ENCODE peak calls at places on chromosomes 7 and 10, in ten cellular contexts. K, X, H, P, E, J, S, L, W and V are unnamed samples.

GRCh38 chr10:124734311-124735166 is 9.6 kb downstream of the FAM53B start:
- DNase-seq in K (no peak), X (peak; percentile 58), H (no peak), P (no peak), E (no peak), J (no peak), S (no peak), L (peak; percentile 53), W (no peak), V (no peak)

GRCh38 chr10:129960493-129961273 is 3.4 kb downstream of the EBF3 start:
- DNase-seq in K (no peak), X (no peak), H (no peak), P (no peak), E (no peak), J (no peak), S (no peak), L (no peak), W (no peak), V (no peak)

GRCh38 chr10:78986419-78986818 is 82.3 kb upstream of the ZMIZ1 start:
- DNase-seq in K (no peak), X (no peak), H (no peak), P (no peak), E (no peak), J (no peak), S (no peak), L (no peak), W (no peak), V (no peak)

GRCh38 chr10:126065751-126066150 is 169.4 kb downstream of the FANK1 start:
- DNase-seq in K (no peak), X (no peak), H (peak; percentile 63), P (peak; percentile 62), E (no peak), J (no peak), S (peak; percentile 29), L (no peak), W (no peak), V (no peak)

GRCh38 chr7:44969701-44970494 is 8.9 kb downstream of the MYO1G start:
- DNase-seq in K (no peak), X (no peak), H (no peak), P (no peak), E (no peak), J (no peak), S (no peak), L (peak; percentile 37), W (no peak), V (no peak)

GRCh38 chr7:121633186-121633585 is 237.1 kb upstream of the FAM3C start:
- DNase-seq in K (no peak), X (no peak), H (no peak), P (no peak), E (no peak), J (no peak), S (no peak), L (no peak), W (no peak), V (no peak)

GRCh38 chr7:157849726-157850125 is 512.9 kb downstream of the DNAJB6 start:
- DNase-seq in K (no peak), X (no peak), H (no peak), P (no peak), E (no peak), J (no peak), S (no peak), L (no peak), W (no peak), V (no peak)

GRCh38 chr10:100327007-100327700 is 2.9 kb downstream of the PKD2L1 start:
- DNase-seq in K (no peak), X (peak; percentile 89), H (no peak), P (peak; percentile 34), E (no peak), J (peak; percentile 85), S (no peak), L (no peak), W (peak; percentile 90), V (no peak)

GRCh38 chr10:89563861-89564478 is 28.6 kb upstream of the SLC16A12 start:
- DNase-seq in K (peak; percentile 23), X (peak; percentile 50), H (peak; percentile 48), P (peak; percentile 31), E (peak; percentile 37), J (peak; percentile 51), S (peak; percentile 59), L (no peak), W (peak; percentile 3), V (no peak)

GRCh38 chr10:124101351-124101750 is 8.0 kb upstream of the CHST15 start:
- DNase-seq in K (no peak), X (no peak), H (peak; percentile 63), P (no peak), E (no peak), J (no peak), S (no peak), L (no peak), W (no peak), V (no peak)

GRCh38 chr10:1399431-1400120 is 337.7 kb downstream of the ADARB2 start:
- DNase-seq in K (peak; percentile 7), X (no peak), H (no peak), P (no peak), E (no peak), J (no peak), S (no peak), L (no peak), W (no peak), V (no peak)

GRCh38 chr10:75431180-75432111 is at the start of gene LRMDA:
- DNase-seq in K (peak; percentile 41), X (no peak), H (no peak), P (no peak), E (peak; percentile 46), J (peak; percentile 70), S (no peak), L (peak; percentile 68), W (no peak), V (no peak)

GRCh38 chr10:76892766-76893479 is 744.7 kb downstream of the KCNMA1 start:
- DNase-seq in K (no peak), X (no peak), H (no peak), P (no peak), E (no peak), J (no peak), S (no peak), L (no peak), W (no peak), V (no peak)

GRCh38 chr7:48298779-48299178 is 127.5 kb downstream of the ABCA13 start:
- DNase-seq in K (no peak), X (peak; percentile 39), H (peak; percentile 93), P (peak; percentile 83), E (no peak), J (peak; percentile 13), S (peak; percentile 56), L (no peak), W (no peak), V (no peak)

GRCh38 chr7:34160261-34160752 is 255.0 kb downstream of the BMPER start:
- DNase-seq in K (no peak), X (no peak), H (peak; percentile 2), P (peak; percentile 90), E (no peak), J (no peak), S (peak; percentile 81), L (no peak), W (no peak), V (no peak)

GRCh38 chr10:31041011-31041410 is 9.3 kb upstream of the ZNF438 start:
- DNase-seq in K (no peak), X (no peak), H (no peak), P (peak; percentile 61), E (no peak), J (no peak), S (no peak), L (no peak), W (no peak), V (no peak)
- TF ChIP-seq CTCF in K (no peak), X (no peak), H (no peak), P (no peak), E (no peak), J (no peak), S (no peak), L (no peak), W (no peak), V (no peak)

GRCh38 chr10:3350790-3351364 is 178.3 kb upstream of the PITRM1 start:
- DNase-seq in K (no peak), X (no peak), H (no peak), P (no peak), E (no peak), J (no peak), S (no peak), L (no peak), W (no peak), V (no peak)

GRCh38 chr10:3353235-3353634 is 180.7 kb upstream of the PITRM1 start:
- DNase-seq in K (no peak), X (no peak), H (no peak), P (no peak), E (no peak), J (no peak), S (no peak), L (no peak), W (no peak), V (no peak)

GRCh38 chr10:3348561-3348960 is 176.0 kb upstream of the PITRM1 start:
- DNase-seq in K (no peak), X (no peak), H (no peak), P (no peak), E (no peak), J (no peak), S (no peak), L (no peak), W (no peak), V (no peak)

GRCh38 chr10:3347413-3348147 is 175.0 kb upstream of the PITRM1 start:
- DNase-seq in K (no peak), X (no peak), H (no peak), P (no peak), E (no peak), J (no peak), S (no peak), L (no peak), W (no peak), V (no peak)

GRCh38 chr10:3350205-3350604 is 177.6 kb upstream of the PITRM1 start:
- DNase-seq in K (no peak), X (no peak), H (no peak), P (no peak), E (no peak), J (no peak), S (no peak), L (no peak), W (no peak), V (no peak)
- TF ChIP-seq CTCF in K (no peak), X (no peak), H (no peak), P (no peak), E (no peak), J (no peak), S (no peak), L (no peak), W (no peak), V (no peak)

GRCh38 chr10:116627386-116627933 is 6.7 kb downstream of the PNLIPRP2 start:
- DNase-seq in K (peak; percentile 71), X (no peak), H (peak; percentile 23), P (peak; percentile 1), E (peak; percentile 44), J (peak; percentile 20), S (no peak), L (no peak), W (no peak), V (no peak)
- TF ChIP-seq CTCF in K (peak; percentile 48), X (no peak), H (peak; percentile 65), P (no peak), E (peak; percentile 52), J (no peak), S (no peak), L (peak; percentile 27), W (no peak), V (peak; percentile 21)

DNA sequence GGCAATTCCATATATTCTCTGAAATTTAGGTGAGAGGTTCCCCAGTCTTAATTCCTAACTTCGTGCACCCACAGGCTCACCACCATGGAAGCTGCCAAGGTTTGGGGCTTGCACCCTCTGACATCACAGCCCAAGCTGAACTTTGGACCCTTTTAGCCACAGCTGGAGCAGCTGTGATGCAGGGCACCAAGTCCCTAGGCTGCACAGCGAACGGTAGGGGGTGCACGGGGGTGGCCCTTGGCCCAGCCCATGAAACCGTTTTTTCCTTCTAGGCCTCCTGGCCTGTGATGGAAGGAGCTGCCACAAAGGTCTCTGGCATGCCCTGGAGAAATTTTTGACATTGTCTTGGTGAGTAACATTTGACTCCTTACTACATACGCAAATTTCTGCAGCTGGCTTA is 251.9 kb upstream of the GRM3 start:
- DNase-seq in K (no peak), X (no peak), H (no peak), P (no peak), E (no peak), J (no peak), S (no peak), L (peak; percentile 26), W (no peak), V (no peak)
- TF ChIP-seq CTCF in K (no peak), X (no peak), H (no peak), P (no peak), E (no peak), J (no peak), S (no peak), L (no peak), W (no peak), V (no peak)